ENCODE peak calls at places on chromosomes 6 and 20, in six cellular contexts. M is MM.1S, K is astrocyte, I is SK-N-SH, U is GM12878, R is mesendoderm. Q is an unnamed sample.

GRCh38 chr6:111709615-111710398 is 104.1 kb upstream of the TRAF3IP2 start:
- DNase-seq in R (peak; percentile 66), K (peak; percentile 52), M (peak; percentile 42), I (peak; percentile 78), U (peak; percentile 33), Q (peak; percentile 76)

GRCh38 chr6:56542367-56543331 is 100.0 kb downstream of the DST start:
- DNase-seq in I (peak; percentile 74), M (peak; percentile 97), R (peak; percentile 99), K (peak; percentile 98), U (peak; percentile 91), Q (peak; percentile 98)

GRCh38 chr6:121896363-121896762 is 460.9 kb downstream of the GJA1 start:
- DNase-seq in I (no peak), R (no peak), K (peak; percentile 64), U (no peak), M (no peak), Q (no peak)

GRCh38 chr20:14526891-14527290 is 189.5 kb upstream of the FLRT3 start:
- DNase-seq in I (no peak), K (no peak), R (no peak), M (no peak), U (no peak), Q (no peak)

GRCh38 chr6:96816182-96816888 is 20.9 kb downstream of the GPR63 start:
- DNase-seq in I (no peak), K (no peak), U (no peak), R (peak; percentile 81), M (peak; percentile 85), Q (peak; percentile 70)

GRCh38 chr20:43751167-43752050 is 24.6 kb upstream of the GTSF1L start:
- DNase-seq in U (peak; percentile 99), R (no peak), M (peak; percentile 97), I (no peak), K (peak; percentile 91), Q (no peak)

GRCh38 chr20:5569021-5569420 is 181.2 kb upstream of the SHLD1 start:
- DNase-seq in M (peak; percentile 72), U (no peak), K (peak; percentile 4), I (peak; percentile 52), R (peak; percentile 5), Q (no peak)

GRCh38 chr6:133833905-133834304 is 55.0 kb upstream of the TCF21 start:
- DNase-seq in U (no peak), K (no peak), R (no peak), M (no peak), I (no peak), Q (no peak)

GRCh38 chr6:119129968-119130484 is 51.6 kb upstream of the FAM184A start:
- DNase-seq in R (no peak), I (peak; percentile 55), K (peak; percentile 74), U (no peak), M (no peak), Q (no peak)

GRCh38 chr6:31689249-31690110 is 8.6 kb upstream of the LY6G5C start:
- DNase-seq in M (no peak), I (peak; percentile 43), K (no peak), U (no peak), R (peak; percentile 41), Q (peak; percentile 84)

GRCh38 chr6:81621816-81622395 is 130.6 kb downstream of the TENT5A start:
- DNase-seq in U (no peak), K (no peak), M (no peak), I (no peak), R (peak; percentile 55), Q (no peak)

GRCh38 chr20:6265204-6265904 is 142.5 kb upstream of the FERMT1 start:
- DNase-seq in K (peak; percentile 85), R (peak; percentile 49), M (peak; percentile 76), U (no peak), I (peak; percentile 22), Q (no peak)

GRCh38 chr20:56826306-56826970 is 197.3 kb downstream of the TFAP2C start:
- DNase-seq in I (no peak), K (no peak), R (no peak), U (no peak), M (no peak), Q (no peak)

GRCh38 chr6:79145301-79145700 is 67.2 kb upstream of the PHIP start:
- DNase-seq in U (no peak), I (no peak), M (no peak), R (no peak), K (no peak), Q (no peak)

GRCh38 chr6:113599444-113599843 is 257.7 kb upstream of the MARCKS start:
- DNase-seq in U (no peak), R (no peak), K (peak; percentile 73), M (no peak), I (no peak), Q (no peak)

GRCh38 chr6:80502871-80503270 is 396.4 kb downstream of the BCKDHB start:
- DNase-seq in I (no peak), R (no peak), U (no peak), K (no peak), M (no peak), Q (no peak)

GRCh38 chr6:80508885-80509630 is 402.6 kb downstream of the BCKDHB start:
- DNase-seq in K (no peak), R (no peak), U (no peak), I (no peak), M (no peak), Q (no peak)

GRCh38 chr6:80503660-80504059 is 397.2 kb downstream of the BCKDHB start:
- DNase-seq in K (no peak), I (no peak), U (no peak), M (no peak), R (no peak), Q (no peak)

DNA sequence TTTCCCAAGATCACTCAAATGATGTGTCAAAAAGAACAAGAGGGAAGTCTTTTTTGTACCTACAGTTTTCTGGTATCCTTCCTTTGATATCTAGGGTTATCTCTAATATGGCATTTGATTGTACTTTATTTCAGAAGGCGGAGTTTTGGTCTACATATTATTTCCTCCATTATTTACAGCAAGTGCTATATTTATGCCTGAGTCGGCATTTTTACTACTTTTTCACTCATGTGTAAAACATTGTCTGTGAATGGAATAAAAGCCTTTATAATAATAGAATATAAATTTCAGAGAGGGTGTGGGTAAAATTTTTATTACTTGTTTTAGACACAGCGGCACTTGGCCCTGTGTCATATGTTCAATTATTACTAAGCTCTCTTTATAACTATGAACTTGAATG is 398.4 kb downstream of the BCKDHB start:
- DNase-seq in U (no peak), K (no peak), I (no peak), R (no peak), M (no peak), Q (no peak)
- H3K4me1 ChIP-seq in U (no peaks in the 10 kb centered on the region), K (no peaks in the 10 kb centered on the region), I (no peaks in the 10 kb centered on the region), R (no peaks in the 10 kb centered on the region), M (no peaks in the 10 kb centered on the region), Q (no peaks in the 10 kb centered on the region)

GRCh38 chr6:117674991-117675657 is at the start of gene NUS1:
- DNase-seq in U (peak; percentile 88), R (peak; percentile 99), M (peak; percentile 98), K (peak; percentile 93), I (peak; percentile 95), Q (peak; percentile 99)

GRCh38 chr6:117676577-117677218 is 1.4 kb downstream of the NUS1 start:
- DNase-seq in K (no peak), R (peak; percentile 37), U (no peak), I (no peak), M (no peak), Q (no peak)

GRCh38 chr6:117674503-117674902 is 766 bp upstream of the NUS1 start:
- DNase-seq in I (no peak), M (no peak), R (no peak), K (no peak), U (no peak), Q (no peak)

GRCh38 chr6:117681321-117681720 is 6.1 kb downstream of the NUS1 start:
- DNase-seq in I (no peak), U (no peak), M (no peak), K (no peak), R (no peak), Q (no peak)

GRCh38 chr6:117677553-117678131 is 2.4 kb downstream of the NUS1 start:
- DNase-seq in R (no peak), U (no peak), M (no peak), I (no peak), K (peak; percentile 8), Q (no peak)
- H3K9ac ChIP-seq in R (no peak overlapping the region), U (peak overlapping the region; percentile 52), M (no peak overlapping the region), I (no peak overlapping the region), K (no peak overlapping the region), Q (no peak overlapping the region)

GRCh38 chr20:49583343-49583668 is 15.4 kb upstream of the PTGIS start:
- DNase-seq in K (no peak), M (no peak), R (no peak), U (no peak), I (no peak), Q (no peak)
- H3K4me1 ChIP-seq in K (peaks cover 26% of the 10 kb centered on the region), M (peaks cover 5% of the 10 kb centered on the region), R (no peaks in the 10 kb centered on the region), U (no peaks in the 10 kb centered on the region), I (peaks cover 10% of the 10 kb centered on the region), Q (peaks cover 2% of the 10 kb centered on the region)

GRCh38 chr6:90219168-90219985 is 77.3 kb downstream of the BACH2 start:
- DNase-seq in I (peak; percentile 64), M (peak; percentile 10), R (peak; percentile 68), U (no peak), K (peak; percentile 96), Q (peak; percentile 64)
- H3K9ac ChIP-seq in I (peak overlapping the region; percentile 73), M (peak overlapping the region; percentile 60), R (no peak overlapping the region), U (no peak overlapping the region), K (peak overlapping the region; percentile 90), Q (peak overlapping the region; percentile 80)

DNA sequence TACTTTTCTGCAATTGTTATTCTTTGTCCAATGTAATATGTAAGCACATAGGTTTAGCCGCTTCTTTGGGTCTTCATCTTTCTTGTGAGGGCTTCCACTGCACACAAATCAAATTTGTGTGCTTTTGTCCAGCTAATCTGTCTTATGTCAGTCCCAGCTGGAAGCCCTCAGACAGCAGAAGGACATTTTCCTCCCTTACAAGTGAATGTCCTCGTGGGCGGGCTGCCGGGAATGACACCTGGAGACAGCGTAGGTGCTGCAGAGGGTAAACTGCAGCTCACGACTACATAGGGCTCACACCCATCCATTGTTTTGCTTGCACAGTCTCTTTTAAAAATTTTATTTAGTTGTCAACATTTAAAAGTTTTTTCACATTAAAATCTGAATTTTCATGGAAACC is 24.6 kb upstream of the PPP1R14C start:
- DNase-seq in R (no peak), M (no peak), K (no peak), I (no peak), U (no peak), Q (no peak)
- H3K4me1 ChIP-seq in R (no peaks in the 10 kb centered on the region), M (no peaks in the 10 kb centered on the region), K (no peaks in the 10 kb centered on the region), I (no peaks in the 10 kb centered on the region), U (no peaks in the 10 kb centered on the region), Q (no peaks in the 10 kb centered on the region)

DNA sequence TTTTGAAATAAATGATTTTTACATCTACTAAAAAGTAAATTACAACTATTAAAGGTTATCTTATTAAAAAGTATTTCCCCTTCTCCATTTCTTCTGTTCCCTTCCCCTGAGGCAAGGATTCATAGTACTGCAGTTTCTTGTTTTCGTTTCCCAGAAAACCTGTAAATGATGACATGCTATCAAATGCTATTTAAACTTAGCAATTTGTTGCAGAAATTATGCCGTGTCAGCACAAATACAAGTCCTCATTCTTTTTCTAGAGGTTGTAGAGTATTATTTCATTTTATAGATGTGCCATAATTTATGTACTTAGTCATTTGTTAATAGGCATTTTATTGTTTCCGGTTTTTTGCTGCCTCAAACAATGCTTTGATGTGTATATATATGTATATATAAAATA is 268.4 kb downstream of the PLCB1 start:
- DNase-seq in I (no peak), M (no peak), K (no peak), R (no peak), U (no peak), Q (no peak)
- H3K9ac ChIP-seq in I (no peak overlapping the region), M (peak overlapping the region; percentile 14), K (no peak overlapping the region), R (no peak overlapping the region), U (no peak overlapping the region), Q (no peak overlapping the region)

GRCh38 chr20:20426472-20426907 is 58.6 kb downstream of the INSM1 start:
- DNase-seq in I (no peak), K (no peak), M (no peak), R (no peak), U (no peak), Q (no peak)
- H3K4me1 ChIP-seq in I (peaks cover 5% of the 10 kb centered on the region), K (no peaks in the 10 kb centered on the region), M (no peaks in the 10 kb centered on the region), R (no peaks in the 10 kb centered on the region), U (peaks cover 4% of the 10 kb centered on the region), Q (no peaks in the 10 kb centered on the region)

Q was measured in endodermal cell.